ENCODE peak calls at places on chromosomes 7 and 10, in ten cellular contexts. One of them, this sample, is unnamed.

GRCh38 chr10:128837478-128837877 is 629.6 kb upstream of the MGMT start:
- DNase-seq in OCI-LY7: no peak
- DNase-seq in astrocyte of the cerebellum: no peak
- DNase-seq in kidney: no peak
- DNase-seq in hepatocyte: no peak
- DNase-seq in stomach: no peak
- DNase-seq in Peyer's patch: no peak
- DNase-seq in heart right ventricle: no peak
- DNase-seq in progenitor cell of endocrine pancreas: no peak
- DNase-seq in heart left ventricle: no peak
- DNase-seq in this sample: no peak

GRCh38 chr10:102024799-102025198 is 31.2 kb downstream of the ARMH3 start:
- DNase-seq in kidney: no peak
- DNase-seq in heart left ventricle: no peak
- DNase-seq in Peyer's patch: no peak
- DNase-seq in heart right ventricle: no peak
- DNase-seq in progenitor cell of endocrine pancreas: no peak
- DNase-seq in hepatocyte: no peak
- DNase-seq in OCI-LY7: no peak
- DNase-seq in stomach: no peak
- DNase-seq in astrocyte of the cerebellum: no peak
- DNase-seq in this sample: no peak

GRCh38 chr10:48363617-48364355 is 57.3 kb downstream of the MAPK8 start:
- DNase-seq in heart right ventricle: no peak
- DNase-seq in progenitor cell of endocrine pancreas: no peak
- DNase-seq in Peyer's patch: no peak
- DNase-seq in stomach: peak
- DNase-seq in heart left ventricle: peak
- DNase-seq in kidney: no peak
- DNase-seq in hepatocyte: peak
- DNase-seq in OCI-LY7: peak
- DNase-seq in astrocyte of the cerebellum: peak
- DNase-seq in this sample: peak

GRCh38 chr10:128063736-128064614 is 62.2 kb downstream of the MKI67 start:
- DNase-seq in progenitor cell of endocrine pancreas: no peak
- DNase-seq in astrocyte of the cerebellum: no peak
- DNase-seq in heart left ventricle: peak
- DNase-seq in stomach: no peak
- DNase-seq in heart right ventricle: no peak
- DNase-seq in OCI-LY7: no peak
- DNase-seq in kidney: peak
- DNase-seq in Peyer's patch: peak
- DNase-seq in hepatocyte: no peak
- DNase-seq in this sample: peak

GRCh38 chr10:102918817-102919236 is 733 bp downstream of the CNNM2 start:
- DNase-seq in hepatocyte: peak
- DNase-seq in kidney: no peak
- DNase-seq in progenitor cell of endocrine pancreas: no peak
- DNase-seq in Peyer's patch: peak
- DNase-seq in stomach: no peak
- DNase-seq in OCI-LY7: peak
- DNase-seq in heart right ventricle: peak
- DNase-seq in heart left ventricle: no peak
- DNase-seq in astrocyte of the cerebellum: no peak
- DNase-seq in this sample: no peak

GRCh38 chr10:17682236-17682946 is 38.4 kb downstream of the STAM start:
- DNase-seq in kidney: no peak
- DNase-seq in OCI-LY7: no peak
- DNase-seq in heart left ventricle: no peak
- DNase-seq in progenitor cell of endocrine pancreas: no peak
- DNase-seq in stomach: no peak
- DNase-seq in Peyer's patch: no peak
- DNase-seq in heart right ventricle: no peak
- DNase-seq in astrocyte of the cerebellum: no peak
- DNase-seq in hepatocyte: no peak
- DNase-seq in this sample: no peak

GRCh38 chr10:50596897-50597296 is 26.9 kb downstream of the SGMS1 start:
- DNase-seq in Peyer's patch: no peak
- DNase-seq in hepatocyte: no peak
- DNase-seq in astrocyte of the cerebellum: no peak
- DNase-seq in progenitor cell of endocrine pancreas: no peak
- DNase-seq in kidney: no peak
- DNase-seq in stomach: no peak
- DNase-seq in heart right ventricle: no peak
- DNase-seq in heart left ventricle: no peak
- DNase-seq in OCI-LY7: no peak
- DNase-seq in this sample: no peak

GRCh38 chr10:119640875-119641526 is 10.2 kb upstream of the BAG3 start:
- DNase-seq in astrocyte of the cerebellum: no peak
- DNase-seq in stomach: no peak
- DNase-seq in heart right ventricle: no peak
- DNase-seq in OCI-LY7: no peak
- DNase-seq in progenitor cell of endocrine pancreas: no peak
- DNase-seq in hepatocyte: no peak
- DNase-seq in heart left ventricle: no peak
- DNase-seq in Peyer's patch: no peak
- DNase-seq in kidney: no peak
- DNase-seq in this sample: no peak

GRCh38 chr7:74480861-74481417 is 27.2 kb downstream of the GTF2IRD1 start:
- DNase-seq in astrocyte of the cerebellum: no peak
- DNase-seq in hepatocyte: peak
- DNase-seq in progenitor cell of endocrine pancreas: no peak
- DNase-seq in heart right ventricle: peak
- DNase-seq in stomach: peak
- DNase-seq in heart left ventricle: peak
- DNase-seq in kidney: peak
- DNase-seq in Peyer's patch: no peak
- DNase-seq in OCI-LY7: no peak
- DNase-seq in this sample: peak

DNA sequence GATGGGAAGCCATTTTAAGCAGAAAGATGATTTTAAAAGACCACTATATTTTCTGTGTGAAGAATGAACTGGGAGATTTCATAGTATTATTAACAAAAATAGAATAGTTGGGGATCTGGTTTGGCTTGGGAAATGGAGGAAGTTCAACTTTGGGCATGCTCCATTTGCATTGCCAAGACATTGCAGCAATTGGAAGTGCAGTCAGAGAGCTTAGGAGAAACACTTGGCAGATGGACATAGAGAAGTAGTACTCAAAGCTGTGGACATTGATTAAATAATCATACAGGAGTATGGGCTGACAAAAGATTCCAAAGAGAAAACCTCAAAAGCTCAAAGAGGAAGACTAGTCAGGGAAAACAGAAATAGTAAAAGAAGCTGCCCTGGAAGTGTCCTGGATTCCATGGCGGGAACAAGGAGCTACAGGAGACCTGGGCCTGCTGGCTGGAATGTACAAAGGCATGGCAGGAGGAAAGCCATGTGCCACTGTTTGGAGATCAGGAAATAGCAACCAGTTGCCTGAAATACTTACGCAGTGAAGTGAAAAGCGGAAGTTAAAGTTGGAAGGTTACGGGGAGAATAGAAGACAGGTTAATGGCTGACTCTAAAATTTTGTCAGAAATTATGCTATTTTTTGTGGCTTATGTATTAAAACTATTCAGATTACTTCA is 93.6 kb upstream of the MXI1 start:
- DNase-seq in heart left ventricle: no peak
- DNase-seq in kidney: no peak
- DNase-seq in OCI-LY7: no peak
- DNase-seq in stomach: no peak
- DNase-seq in astrocyte of the cerebellum: no peak
- DNase-seq in hepatocyte: no peak
- DNase-seq in Peyer's patch: no peak
- DNase-seq in heart right ventricle: no peak
- DNase-seq in progenitor cell of endocrine pancreas: no peak
- DNase-seq in this sample: no peak
- TF ChIP-seq CTCF in heart left ventricle: no peak
- TF ChIP-seq CTCF in kidney: no peak
- TF ChIP-seq CTCF in OCI-LY7: no peak
- TF ChIP-seq CTCF in stomach: no peak
- TF ChIP-seq CTCF in astrocyte of the cerebellum: no peak
- TF ChIP-seq CTCF in hepatocyte: no peak
- TF ChIP-seq CTCF in Peyer's patch: no peak
- TF ChIP-seq CTCF in heart right ventricle: no peak
- TF ChIP-seq CTCF in progenitor cell of endocrine pancreas: no peak
- TF ChIP-seq CTCF in this sample: peak

DNA sequence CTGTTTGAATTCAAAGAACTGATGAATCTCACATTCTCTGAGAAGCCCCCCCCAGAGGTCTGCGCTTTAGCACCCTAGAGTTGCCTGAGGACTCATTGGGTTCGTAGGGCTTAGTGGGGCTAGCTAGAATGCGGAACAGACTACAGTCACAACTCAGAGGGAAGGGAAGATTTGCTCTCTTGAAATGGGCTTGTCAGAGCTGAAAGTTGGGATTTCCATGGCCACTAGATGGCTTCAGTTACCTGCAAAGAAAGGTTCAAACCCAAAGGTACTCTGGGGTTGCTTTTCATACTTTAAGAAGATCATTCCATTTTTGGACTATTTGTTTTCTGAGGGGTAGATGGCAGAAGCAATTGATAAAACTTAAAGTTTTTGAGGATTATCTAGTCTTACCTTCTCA is 205.0 kb downstream of the BBS9 start:
- DNase-seq in astrocyte of the cerebellum: no peak
- DNase-seq in heart right ventricle: no peak
- DNase-seq in kidney: no peak
- DNase-seq in stomach: no peak
- DNase-seq in progenitor cell of endocrine pancreas: no peak
- DNase-seq in Peyer's patch: no peak
- DNase-seq in hepatocyte: peak
- DNase-seq in heart left ventricle: no peak
- DNase-seq in OCI-LY7: peak
- DNase-seq in this sample: peak
- TF ChIP-seq CTCF in astrocyte of the cerebellum: peak
- TF ChIP-seq CTCF in heart right ventricle: no peak
- TF ChIP-seq CTCF in kidney: peak
- TF ChIP-seq CTCF in stomach: no peak
- TF ChIP-seq CTCF in progenitor cell of endocrine pancreas: peak
- TF ChIP-seq CTCF in Peyer's patch: no peak
- TF ChIP-seq CTCF in hepatocyte: peak
- TF ChIP-seq CTCF in heart left ventricle: peak
- TF ChIP-seq CTCF in OCI-LY7: peak
- TF ChIP-seq CTCF in this sample: peak

GRCh38 chr7:18700147-18700546 is 204.6 kb downstream of the HDAC9 start:
- DNase-seq in heart left ventricle: no peak
- DNase-seq in progenitor cell of endocrine pancreas: no peak
- DNase-seq in stomach: no peak
- DNase-seq in OCI-LY7: peak
- DNase-seq in hepatocyte: no peak
- DNase-seq in kidney: no peak
- DNase-seq in heart right ventricle: no peak
- DNase-seq in Peyer's patch: no peak
- DNase-seq in astrocyte of the cerebellum: no peak
- DNase-seq in this sample: peak
- TF ChIP-seq CTCF in heart left ventricle: no peak
- TF ChIP-seq CTCF in progenitor cell of endocrine pancreas: peak
- TF ChIP-seq CTCF in stomach: no peak
- TF ChIP-seq CTCF in OCI-LY7: peak
- TF ChIP-seq CTCF in hepatocyte: no peak
- TF ChIP-seq CTCF in kidney: no peak
- TF ChIP-seq CTCF in heart right ventricle: no peak
- TF ChIP-seq CTCF in Peyer's patch: no peak
- TF ChIP-seq CTCF in astrocyte of the cerebellum: no peak
- TF ChIP-seq CTCF in this sample: peak

GRCh38 chr7:129824291-129825004 is 128.3 kb downstream of the UBE2H start:
- DNase-seq in OCI-LY7: no peak
- DNase-seq in kidney: no peak
- DNase-seq in Peyer's patch: no peak
- DNase-seq in astrocyte of the cerebellum: no peak
- DNase-seq in heart left ventricle: no peak
- DNase-seq in progenitor cell of endocrine pancreas: no peak
- DNase-seq in hepatocyte: no peak
- DNase-seq in heart right ventricle: no peak
- DNase-seq in stomach: no peak
- DNase-seq in this sample: no peak
- TF ChIP-seq CTCF in OCI-LY7: no peak
- TF ChIP-seq CTCF in kidney: no peak
- TF ChIP-seq CTCF in Peyer's patch: no peak
- TF ChIP-seq CTCF in astrocyte of the cerebellum: no peak
- TF ChIP-seq CTCF in heart left ventricle: no peak
- TF ChIP-seq CTCF in progenitor cell of endocrine pancreas: no peak
- TF ChIP-seq CTCF in hepatocyte: peak
- TF ChIP-seq CTCF in heart right ventricle: no peak
- TF ChIP-seq CTCF in stomach: no peak
- TF ChIP-seq CTCF in this sample: no peak

GRCh38 chr7:41998041-41998440 is 239.0 kb downstream of the GLI3 start:
- DNase-seq in Peyer's patch: no peak
- DNase-seq in OCI-LY7: no peak
- DNase-seq in stomach: no peak
- DNase-seq in progenitor cell of endocrine pancreas: no peak
- DNase-seq in heart right ventricle: no peak
- DNase-seq in astrocyte of the cerebellum: no peak
- DNase-seq in kidney: no peak
- DNase-seq in heart left ventricle: no peak
- DNase-seq in hepatocyte: no peak
- DNase-seq in this sample: no peak

GRCh38 chr7:41999736-42000283 is 237.2 kb downstream of the GLI3 start:
- DNase-seq in astrocyte of the cerebellum: no peak
- DNase-seq in Peyer's patch: no peak
- DNase-seq in heart right ventricle: no peak
- DNase-seq in hepatocyte: no peak
- DNase-seq in stomach: no peak
- DNase-seq in progenitor cell of endocrine pancreas: no peak
- DNase-seq in heart left ventricle: no peak
- DNase-seq in kidney: no peak
- DNase-seq in OCI-LY7: peak
- DNase-seq in this sample: no peak

GRCh38 chr7:41997151-41997550 is 239.9 kb downstream of the GLI3 start:
- DNase-seq in stomach: no peak
- DNase-seq in astrocyte of the cerebellum: no peak
- DNase-seq in kidney: no peak
- DNase-seq in hepatocyte: no peak
- DNase-seq in Peyer's patch: no peak
- DNase-seq in heart left ventricle: no peak
- DNase-seq in progenitor cell of endocrine pancreas: no peak
- DNase-seq in heart right ventricle: no peak
- DNase-seq in OCI-LY7: no peak
- DNase-seq in this sample: no peak

GRCh38 chr7:42006801-42007394 is 230.1 kb downstream of the GLI3 start:
- DNase-seq in hepatocyte: no peak
- DNase-seq in heart right ventricle: no peak
- DNase-seq in progenitor cell of endocrine pancreas: no peak
- DNase-seq in astrocyte of the cerebellum: no peak
- DNase-seq in OCI-LY7: no peak
- DNase-seq in stomach: no peak
- DNase-seq in kidney: no peak
- DNase-seq in Peyer's patch: no peak
- DNase-seq in heart left ventricle: no peak
- DNase-seq in this sample: no peak

DNA sequence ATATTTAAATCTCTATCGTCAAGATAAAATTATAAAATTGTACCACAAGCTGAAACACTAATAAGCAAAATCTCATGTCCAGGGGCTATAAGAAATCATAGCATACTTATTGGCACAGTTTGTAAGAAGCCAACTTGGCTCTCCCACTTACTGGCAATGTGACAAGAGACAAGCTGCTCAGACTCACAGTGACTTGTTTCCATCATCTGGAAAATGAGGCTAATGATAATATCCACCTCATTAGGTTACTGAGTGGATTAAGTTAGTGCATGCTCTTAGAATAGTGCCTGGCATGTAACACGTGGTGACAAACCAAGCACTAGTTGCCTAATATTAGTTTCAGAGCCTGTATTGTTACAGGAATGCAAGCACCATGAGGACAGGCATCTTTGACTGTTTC is 234.4 kb downstream of the GLI3 start:
- DNase-seq in hepatocyte: no peak
- DNase-seq in astrocyte of the cerebellum: no peak
- DNase-seq in progenitor cell of endocrine pancreas: no peak
- DNase-seq in Peyer's patch: no peak
- DNase-seq in stomach: no peak
- DNase-seq in heart left ventricle: no peak
- DNase-seq in OCI-LY7: no peak
- DNase-seq in kidney: no peak
- DNase-seq in heart right ventricle: no peak
- DNase-seq in this sample: no peak
- TF ChIP-seq CTCF in hepatocyte: no peak
- TF ChIP-seq CTCF in astrocyte of the cerebellum: no peak
- TF ChIP-seq CTCF in progenitor cell of endocrine pancreas: no peak
- TF ChIP-seq CTCF in Peyer's patch: no peak
- TF ChIP-seq CTCF in stomach: no peak
- TF ChIP-seq CTCF in heart left ventricle: no peak
- TF ChIP-seq CTCF in OCI-LY7: no peak
- TF ChIP-seq CTCF in kidney: no peak
- TF ChIP-seq CTCF in heart right ventricle: no peak
- TF ChIP-seq CTCF in this sample: no peak